ENCODE peak calls at places on chromosomes 12 and 14, in five cellular contexts. K is C1 segment of cervical spinal cord, X is NCI-H524 treated with DMSO at 0.1 percent for 48 hours, U is NCI-H1105, E is memory B cell. T is an unnamed sample.

GRCh38 chr14:100271247-100271939 is 32.4 kb downstream of the YY1 start:
- DNase-seq in X (no peak), E (no peak), K (no peak), U (no peak), T (no peak)

GRCh38 chr12:22684526-22685118 is 59.7 kb downstream of the ETNK1 start:
- DNase-seq in U (peak), X (no peak), E (peak), K (no peak), T (no peak)

GRCh38 chr14:67411820-67412421 is at the start of gene PLEK2:
- DNase-seq in E (no peak), U (peak), K (no peak), X (no peak), T (no peak)

GRCh38 chr14:49424436-49425331 is 161.5 kb downstream of the RPS29 start:
- DNase-seq in K (no peak), U (no peak), E (no peak), X (no peak), T (no peak)

GRCh38 chr12:49098035-49098451 is 3.4 kb upstream of the DHH start:
- DNase-seq in K (peak), U (peak), E (peak), X (no peak), T (peak)

GRCh38 chr12:42097971-42098370 is 46.7 kb downstream of the GXYLT1 start:
- DNase-seq in K (no peak), X (no peak), U (no peak), E (peak), T (no peak)

GRCh38 chr12:107340920-107341319 is 247.6 kb upstream of the CRY1 start:
- DNase-seq in E (no peak), X (no peak), U (no peak), K (no peak), T (no peak)

GRCh38 chr12:75747572-75747995 is 236.2 kb upstream of the KRR1 start:
- DNase-seq in X (no peak), E (no peak), U (no peak), K (no peak), T (no peak)

GRCh38 chr12:100213016-100213891 is 12.6 kb downstream of the ACTR6 start:
- DNase-seq in X (no peak), E (no peak), K (no peak), U (no peak), T (no peak)

GRCh38 chr12:97465012-97465345 is 2.4 kb downstream of the RMST start:
- DNase-seq in X (no peak), K (peak), U (peak), E (no peak), T (peak)

GRCh38 chr12:11709513-11709912 is 60.0 kb downstream of the ETV6 start:
- DNase-seq in X (no peak), K (no peak), E (no peak), U (no peak), T (no peak)

GRCh38 chr12:112252184-112252583 is 126.8 kb downstream of the TRAFD1 start:
- DNase-seq in U (no peak), E (no peak), X (no peak), K (no peak), T (no peak)

GRCh38 chr12:104668274-104668718 is 211.5 kb downstream of the CHST11 start:
- DNase-seq in E (no peak), U (no peak), X (no peak), K (no peak), T (peak)

GRCh38 chr14:90050271-90050670 is 11.5 kb upstream of the KCNK13 start:
- DNase-seq in E (no peak), K (no peak), U (no peak), X (no peak), T (no peak)

GRCh38 chr12:46358791-46359666 is 13.5 kb downstream of the SLC38A2 start:
- DNase-seq in K (no peak), U (no peak), E (no peak), X (no peak), T (no peak)

GRCh38 chr14:65065719-65066118 is 36.6 kb downstream of the MAX start:
- DNase-seq in K (no peak), E (no peak), X (no peak), U (no peak), T (no peak)

GRCh38 chr12:131852551-131853299 is 24.5 kb downstream of the MMP17 start:
- DNase-seq in E (no peak), K (no peak), U (no peak), X (no peak), T (no peak)

GRCh38 chr12:9813821-9814798 is 13.2 kb upstream of the KLRF1 start:
- DNase-seq in E (peak), X (no peak), K (peak), U (peak), T (peak)

GRCh38 chr14:74501135-74501614 is 7.6 kb downstream of the ISCA2 start:
- DNase-seq in X (peak), U (peak), K (no peak), E (no peak), T (peak)

GRCh38 chr14:32696325-32697101 is 242.2 kb upstream of the NPAS3 start:
- DNase-seq in K (no peak), U (no peak), X (peak), E (no peak), T (no peak)

GRCh38 chr14:35405304-35405996 is 901 bp upstream of the NFKBIA start:
- DNase-seq in U (no peak), E (no peak), X (no peak), K (no peak), T (peak)

GRCh38 chr12:100593490-100593889 is 20.0 kb downstream of the GAS2L3 start:
- DNase-seq in U (no peak), K (no peak), X (no peak), E (no peak), T (no peak)

GRCh38 chr14:28765907-28766504 is 581 bp upstream of the FOXG1 start:
- DNase-seq in U (peak), K (no peak), X (peak), E (no peak), T (no peak)

GRCh38 chr12:18320036-18320617 is 58.8 kb downstream of the PIK3C2G start:
- DNase-seq in U (no peak), K (no peak), X (no peak), E (no peak), T (peak)

GRCh38 chr14:100604126-100604501 is 16.9 kb upstream of the BEGAIN start:
- DNase-seq in E (no peak), X (no peak), K (no peak), U (no peak), T (no peak)

GRCh38 chr14:93056840-93057585 is 58.7 kb downstream of the ITPK1 start:
- DNase-seq in X (no peak), U (no peak), E (no peak), K (no peak), T (no peak)

GRCh38 chr12:70733385-70733784 is 96.2 kb upstream of the PTPRB start:
- DNase-seq in E (no peak), X (peak), U (peak), K (no peak), T (peak)

GRCh38 chr14:89498836-89499235 is 81.8 kb upstream of the FOXN3 start:
- DNase-seq in U (no peak), X (no peak), K (no peak), E (no peak), T (no peak)

GRCh38 chr14:104746071-104746545 is 6.8 kb upstream of the SIVA1 start:
- DNase-seq in K (no peak), U (no peak), X (no peak), E (no peak), T (no peak)

GRCh38 chr12:47033081-47033480 is 46.3 kb upstream of the PCED1B start:
- DNase-seq in X (no peak), K (no peak), E (no peak), U (no peak), T (peak)

GRCh38 chr12:56476143-56476542 is 7.8 kb downstream of the SPRYD4 start:
- DNase-seq in K (no peak), U (no peak), E (no peak), X (no peak), T (no peak)

GRCh38 chr14:104307246-104307626 is 168.8 kb downstream of the KIF26A start:
- DNase-seq in E (no peak), K (no peak), X (no peak), U (no peak), T (no peak)

GRCh38 chr12:122788387-122788786 is 14.0 kb downstream of the CCDC62 start:
- DNase-seq in K (no peak), U (no peak), X (no peak), E (no peak), T (no peak)

GRCh38 chr12:29741342-29742241 is 42.1 kb downstream of the TMTC1 start:
- DNase-seq in X (no peak), E (no peak), U (no peak), K (no peak), T (no peak)

GRCh38 chr14:97046991-97047390 is 249.8 kb downstream of the VRK1 start:
- DNase-seq in X (no peak), E (no peak), K (no peak), U (no peak), T (no peak)

GRCh38 chr14:87503711-87504110 is 489.3 kb downstream of the GALC start:
- DNase-seq in U (no peak), E (no peak), K (no peak), X (no peak), T (no peak)

GRCh38 chr14:61335876-61336275 is 14.5 kb downstream of the PRKCH start:
- DNase-seq in X (no peak), U (peak), E (no peak), K (no peak), T (no peak)